ENCODE peak calls at places on chromosome 7, in seven cellular contexts. K, J, M, P, N, O and B are unnamed samples.

GRCh38 chr7:92266415-92267241 is 20.9 kb downstream of the ANKIB1 start:
- DNase-seq in J (peak), K (no peak), O (peak), P (no peak), M (no peak), N (no peak), B (no peak)

GRCh38 chr7:37489703-37490102 is 41.0 kb upstream of the ELMO1 start:
- DNase-seq in N (no peak), P (no peak), O (peak), K (no peak), J (no peak), M (no peak), B (no peak)

GRCh38 chr7:91435386-91436059 is 171.3 kb downstream of the FZD1 start:
- DNase-seq in O (no peak), P (no peak), N (no peak), J (no peak), K (no peak), M (no peak), B (peak)

GRCh38 chr7:100152937-100153666 is 4.4 kb downstream of the LAMTOR4 start:
- DNase-seq in M (no peak), O (no peak), P (no peak), N (no peak), J (no peak), K (no peak), B (peak)

GRCh38 chr7:27163776-27164380 is 1.5 kb downstream of the HOXA9 start:
- DNase-seq in M (no peak), J (peak), K (no peak), O (no peak), N (no peak), P (no peak), B (no peak)

GRCh38 chr7:156725982-156726381 is 85.4 kb downstream of the RNF32 start:
- DNase-seq in J (no peak), K (peak), O (no peak), M (no peak), P (no peak), N (no peak), B (no peak)

GRCh38 chr7:151742713-151743480 is 134.0 kb downstream of the PRKAG2 start:
- DNase-seq in K (no peak), P (no peak), M (no peak), O (peak), J (no peak), N (no peak), B (no peak)

GRCh38 chr7:155252958-155253501 is 44.6 kb upstream of the INSIG1 start:
- DNase-seq in N (no peak), O (no peak), M (no peak), P (no peak), J (no peak), K (no peak), B (no peak)

GRCh38 chr7:46747869-46748576 is 827.0 kb upstream of the IGFBP3 start:
- DNase-seq in N (no peak), O (no peak), K (no peak), J (no peak), M (no peak), P (no peak), B (no peak)

GRCh38 chr7:29988391-29989256 is 977 bp downstream of the SCRN1 start:
- DNase-seq in J (peak), K (peak), M (peak), P (no peak), N (peak), O (peak), B (peak)

GRCh38 chr7:52838981-52839411 is 196.4 kb upstream of the POM121L12 start:
- DNase-seq in P (no peak), M (no peak), N (peak), K (no peak), O (no peak), J (no peak), B (no peak)

GRCh38 chr7:113880467-113881040 is 38.3 kb downstream of the PPP1R3A start:
- DNase-seq in N (no peak), P (no peak), J (no peak), O (no peak), M (no peak), K (no peak), B (no peak)

GRCh38 chr7:13049946-13050345 is 362.5 kb downstream of the ARL4A start:
- DNase-seq in M (no peak), N (no peak), O (no peak), K (no peak), P (no peak), J (no peak), B (no peak)

GRCh38 chr7:80047856-80048459 is 86.7 kb upstream of the GNAI1 start:
- DNase-seq in N (no peak), K (peak), O (no peak), J (no peak), P (no peak), M (no peak), B (no peak)

GRCh38 chr7:332020-332517 is 42.1 kb downstream of the FOXL3 start:
- DNase-seq in K (no peak), P (no peak), J (no peak), M (no peak), N (no peak), O (peak), B (no peak)

GRCh38 chr7:85685901-85686300 is 499.0 kb upstream of the SEMA3D start:
- DNase-seq in J (peak), O (no peak), M (no peak), N (no peak), K (peak), P (no peak), B (peak)

GRCh38 chr7:129829677-129830631 is 122.8 kb downstream of the UBE2H start:
- DNase-seq in P (peak), N (peak), J (peak), O (peak), M (peak), K (peak), B (peak)

GRCh38 chr7:22582860-22583640 is 83.1 kb upstream of the STEAP1B start:
- DNase-seq in O (peak), N (peak), J (peak), M (no peak), K (peak), P (peak), B (peak)

GRCh38 chr7:50791921-50792341 is 9.2 kb upstream of the GRB10 start:
- DNase-seq in M (no peak), N (peak), P (no peak), K (peak), J (no peak), O (no peak), B (no peak)

GRCh38 chr7:183907-184767 is 8.2 kb upstream of the FAM20C start:
- DNase-seq in M (no peak), J (no peak), N (no peak), O (no peak), K (no peak), P (no peak), B (no peak)

GRCh38 chr7:5380350-5381210 is 43.1 kb downstream of the TNRC18 start:
- DNase-seq in K (no peak), M (no peak), P (no peak), O (no peak), N (no peak), J (no peak), B (no peak)

GRCh38 chr7:123538897-123539296 is 4.5 kb upstream of the IQUB start:
- DNase-seq in J (no peak), N (no peak), M (no peak), P (no peak), O (no peak), K (no peak), B (peak)

GRCh38 chr7:27169658-27170493 is 4.2 kb downstream of the HOXA10 start:
- DNase-seq in O (peak), K (no peak), J (no peak), M (no peak), N (peak), P (no peak), B (no peak)

GRCh38 chr7:127064-127598 is 65.2 kb upstream of the FAM20C start:
- DNase-seq in O (no peak), M (no peak), K (no peak), P (no peak), N (peak), J (no peak), B (no peak)

GRCh38 chr7:26855421-26855820 is 9.0 kb downstream of the SKAP2 start:
- DNase-seq in P (no peak), M (no peak), N (no peak), J (peak), O (no peak), K (peak), B (no peak)

GRCh38 chr7:142482899-142483658 is 225.2 kb upstream of the PRSS58 start:
- DNase-seq in P (no peak), N (peak), K (peak), M (peak), J (peak), O (peak), B (peak)

GRCh38 chr7:22667562-22668239 is 59.3 kb upstream of the IL6 start:
- DNase-seq in J (peak), M (peak), O (peak), K (peak), N (peak), P (peak), B (no peak)

GRCh38 chr7:80630611-80631010 is 7.8 kb upstream of the CD36 start:
- DNase-seq in M (no peak), N (peak), O (no peak), K (peak), J (peak), P (no peak), B (peak)

GRCh38 chr7:45567713-45568112 is 6.5 kb upstream of the ADCY1 start:
- DNase-seq in K (no peak), J (no peak), N (no peak), O (no peak), P (no peak), M (no peak), B (no peak)

GRCh38 chr7:20116869-20117268 is 100.3 kb downstream of the MACC1 start:
- DNase-seq in N (no peak), M (no peak), J (no peak), O (peak), K (no peak), P (no peak), B (no peak)

GRCh38 chr7:109375857-109376256 is 806.2 kb downstream of the DNAJB9 start:
- DNase-seq in P (no peak), M (no peak), N (no peak), O (no peak), K (no peak), J (no peak), B (no peak)

GRCh38 chr7:303425-303824 is 13.5 kb downstream of the FOXL3 start:
- DNase-seq in P (no peak), N (no peak), M (no peak), K (no peak), O (no peak), J (no peak), B (no peak)

GRCh38 chr7:74029991-74030415 is 2.0 kb downstream of the ELN start:
- DNase-seq in P (no peak), M (no peak), N (no peak), J (no peak), O (peak), K (no peak), B (peak)

GRCh38 chr7:51013218-51013786 is 230.6 kb upstream of the GRB10 start:
- DNase-seq in O (no peak), J (no peak), K (no peak), M (no peak), N (no peak), P (no peak), B (no peak)

GRCh38 chr7:29038463-29038862 is 80.3 kb upstream of the TRIL start:
- DNase-seq in M (no peak), P (no peak), O (peak), J (no peak), K (no peak), N (no peak), B (no peak)

GRCh38 chr7:55130554-55131198 is 111.9 kb downstream of the EGFR start:
- DNase-seq in N (no peak), J (peak), M (no peak), K (peak), P (no peak), O (no peak), B (no peak)

GRCh38 chr7:108403597-108404217 is 52.5 kb downstream of the NRCAM start:
- DNase-seq in N (no peak), P (no peak), M (no peak), K (no peak), J (no peak), O (no peak), B (no peak)

GRCh38 chr7:143387156-143387975 is 6.2 kb downstream of the ZYX start:
- DNase-seq in O (peak), K (no peak), M (no peak), N (no peak), J (no peak), P (no peak), B (no peak)

GRCh38 chr7:2701832-2702593 is 14.0 kb downstream of the AMZ1 start:
- DNase-seq in K (peak), O (no peak), N (no peak), J (no peak), P (no peak), M (no peak), B (no peak)

DNA sequence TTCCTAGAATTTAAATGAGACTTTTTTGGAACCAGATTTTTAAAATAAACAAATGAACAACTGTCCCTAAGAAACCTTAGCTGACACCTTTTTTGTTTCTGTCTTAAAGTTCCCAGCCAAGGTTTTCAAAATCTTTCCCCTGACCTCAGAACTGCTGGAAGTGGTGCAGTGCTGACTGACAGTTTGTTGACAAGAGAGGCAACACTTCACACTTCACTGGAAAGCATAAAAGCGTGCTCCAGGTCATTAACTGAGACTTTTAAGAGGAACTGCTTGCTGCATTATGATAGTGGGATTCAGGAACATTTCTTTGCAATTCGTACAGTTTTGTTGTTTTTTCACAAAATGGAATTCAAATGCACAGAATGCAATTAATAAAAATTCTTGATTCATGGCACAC is 36.2 kb downstream of the SYPL1 start:
- DNase-seq in M (no peak), O (no peak), P (no peak), N (no peak), K (no peak), J (no peak), B (no peak)
- TF ChIP-seq CTCF in M (no peak), O (no peak), P (no peak), N (no peak), K (no peak), J (no peak), B (no peak)

GRCh38 chr7:24769014-24769830 is 12.0 kb upstream of the GSDME start:
- DNase-seq in O (no peak), M (no peak), K (no peak), N (no peak), J (no peak), P (no peak), B (no peak)
- H3K27ac ChIP-seq in O (no peak), M (no peak), K (no peak), N (no peak), J (no peak), P (no peak), B (no peak)

DNA sequence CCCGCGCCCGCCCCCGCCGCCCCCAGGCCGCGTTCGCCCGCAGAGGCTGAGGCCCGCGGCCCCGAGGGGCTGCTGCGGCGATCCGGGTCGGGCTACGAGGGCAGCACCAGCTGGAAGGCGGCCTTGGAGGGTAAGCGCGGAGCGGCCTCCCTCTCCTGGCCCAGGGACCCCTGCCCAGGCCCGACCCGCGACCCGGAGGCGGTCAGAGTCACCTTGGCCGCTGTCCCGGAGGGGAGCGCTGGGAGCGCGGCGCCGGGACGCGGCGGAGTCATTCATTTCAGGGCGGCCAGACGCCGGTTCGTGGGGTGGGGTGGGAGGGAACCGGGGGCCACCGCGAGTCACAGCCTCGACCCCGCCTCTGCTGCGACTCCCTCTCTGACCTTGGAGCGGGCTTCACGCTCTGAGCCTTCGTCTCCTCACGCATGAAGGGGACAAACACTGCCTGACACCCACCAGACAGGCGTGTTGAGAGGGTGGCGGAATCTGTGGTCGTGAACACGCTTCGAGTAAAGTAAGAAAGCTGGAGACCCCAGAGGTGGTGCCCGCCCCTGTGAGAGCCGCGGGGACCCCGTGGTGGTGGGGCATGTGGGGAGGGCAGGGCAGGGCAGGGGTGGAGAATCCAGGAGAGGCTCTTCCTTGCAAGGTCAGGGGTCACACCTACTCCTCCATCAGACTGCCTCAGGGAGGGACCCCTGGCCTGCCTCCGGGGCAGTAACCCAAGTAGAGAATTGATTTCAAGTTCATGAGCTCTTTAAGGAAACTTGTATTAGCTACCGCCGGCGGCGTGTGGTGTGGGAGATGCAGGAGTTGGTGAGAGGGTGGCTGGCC is 717 bp downstream of the CLEC2L start:
- DNase-seq in K (no peak), N (no peak), P (no peak), M (no peak), J (no peak), O (peak), B (no peak)
- TF ChIP-seq EZH2 in K (no peak), N (no peak), P (peak), M (no peak), J (no peak), O (no peak), B (no peak)

GRCh38 chr7:131222171-131222570 is 105.5 kb upstream of the MKLN1 start:
- DNase-seq in N (no peak), O (no peak), P (no peak), J (no peak), K (no peak), M (no peak), B (peak)
- TF ChIP-seq CTCF in N (no peak), O (no peak), P (no peak), J (peak), K (no peak), M (no peak), B (peak)

GRCh38 chr7:32115831-32116230 is 45.6 kb upstream of the PDE1C start:
- DNase-seq in P (peak), J (peak), M (no peak), N (no peak), O (no peak), K (no peak), B (no peak)
- H3K27ac ChIP-seq in P (peak), J (peak), M (no peak), N (no peak), O (no peak), K (no peak), B (no peak)